ENCODE peak calls at places on chromosomes 1 and 21, in eight cellular contexts. S is cardiac muscle cell; P is cardiac fibroblast; L is AG04450; V is fibroblast of pulmonary artery; F is CD8-positive, alpha-beta T cell; N is colonic mucosa; A is bronchial epithelial cell. H is an unnamed sample.

GRCh38 chr1:247467008-247467572 is 9.2 kb upstream of the OR2B11 start:
- DNase-seq in F (no peak), A (no peak), P (no peak), S (no peak), L (no peak), V (no peak), N (no peak), H (no peak)

GRCh38 chr21:18608226-18608625 is 204.6 kb upstream of the TMPRSS15 start:
- DNase-seq in A (no peak), V (no peak), L (no peak), P (no peak), F (no peak), N (no peak), S (no peak), H (no peak)

GRCh38 chr1:71809085-71809484 is 473.3 kb downstream of the NEGR1 start:
- DNase-seq in L (no peak), A (no peak), N (no peak), P (no peak), S (no peak), F (no peak), V (no peak), H (no peak)

GRCh38 chr21:29359718-29360117 is 61.0 kb downstream of the BACH1 start:
- DNase-seq in V (no peak), L (no peak), N (no peak), A (peak), S (no peak), P (peak), F (no peak), H (no peak)

GRCh38 chr1:91778964-91779363 is 107.0 kb downstream of the TGFBR3 start:
- DNase-seq in P (no peak), V (no peak), S (no peak), N (no peak), L (no peak), A (no peak), F (no peak), H (no peak)

GRCh38 chr1:228021526-228022030 is 14.8 kb downstream of the WNT3A start:
- DNase-seq in V (no peak), N (no peak), S (no peak), F (no peak), A (peak), P (no peak), L (no peak), H (no peak)

GRCh38 chr1:162080472-162081015 is 11.1 kb downstream of the NOS1AP start:
- DNase-seq in P (no peak), A (no peak), V (no peak), S (no peak), F (no peak), L (no peak), N (no peak), H (no peak)

GRCh38 chr1:64663654-64664053 is 81.2 kb upstream of the RAVER2 start:
- DNase-seq in N (no peak), V (no peak), P (peak), S (no peak), F (no peak), A (no peak), L (no peak), H (no peak)

GRCh38 chr1:33377013-33377412 is 53.9 kb downstream of the PHC2 start:
- DNase-seq in N (no peak), L (no peak), V (no peak), S (no peak), A (peak), P (no peak), F (no peak), H (no peak)

GRCh38 chr1:15765495-15766194 is 7.0 kb downstream of the FBLIM1 start:
- DNase-seq in L (peak), S (peak), V (peak), N (no peak), A (peak), F (no peak), P (peak), H (no peak)

GRCh38 chr1:243916160-243916559 is 66.1 kb upstream of the AKT3 start:
- DNase-seq in N (no peak), S (peak), F (no peak), V (peak), A (peak), L (no peak), P (peak), H (no peak)

GRCh38 chr1:186112280-186112679 is 262.8 kb downstream of the TPR start:
- DNase-seq in L (no peak), F (no peak), N (no peak), A (peak), S (no peak), V (no peak), P (no peak), H (no peak)

GRCh38 chr1:201310986-201311355 is 27.7 kb downstream of the PKP1 start:
- DNase-seq in P (no peak), V (no peak), S (no peak), A (peak), F (no peak), N (peak), L (no peak), H (no peak)

GRCh38 chr1:200191993-200192392 is 164.5 kb downstream of the NR5A2 start:
- DNase-seq in N (no peak), F (no peak), S (no peak), A (no peak), P (no peak), V (no peak), L (no peak), H (no peak)

GRCh38 chr21:29332461-29333354 is 34.0 kb downstream of the BACH1 start:
- DNase-seq in V (peak), N (no peak), F (no peak), A (peak), S (peak), P (peak), L (no peak), H (no peak)

GRCh38 chr1:67532452-67533216 is 102.4 kb upstream of the SERBP1 start:
- DNase-seq in N (peak), S (peak), P (peak), F (no peak), A (peak), L (peak), V (peak), H (peak)

GRCh38 chr1:53311104-53311908 is 16.6 kb downstream of the LRP8 start:
- DNase-seq in A (no peak), V (no peak), L (no peak), P (no peak), F (no peak), N (no peak), S (no peak), H (no peak)

GRCh38 chr1:38119000-38119399 is 72.4 kb upstream of the POU3F1 start:
- DNase-seq in L (no peak), S (no peak), N (no peak), F (no peak), V (no peak), P (no peak), A (no peak), H (no peak)

GRCh38 chr21:27840273-27840672 is 873.4 kb upstream of the ADAMTS5 start:
- DNase-seq in N (no peak), A (no peak), L (no peak), F (no peak), P (no peak), S (no peak), V (no peak), H (no peak)

GRCh38 chr1:32701951-32702598 is 495 bp downstream of the SYNC start:
- DNase-seq in F (no peak), P (no peak), L (no peak), A (peak), V (no peak), S (peak), N (peak), H (no peak)

GRCh38 chr21:34796518-34797201 is 127.9 kb downstream of the CLIC6 start:
- DNase-seq in F (no peak), V (no peak), P (no peak), N (peak), L (no peak), A (peak), S (no peak), H (no peak)

GRCh38 chr1:5391725-5392124 is 600.5 kb downstream of the NPHP4 start:
- DNase-seq in F (no peak), V (no peak), N (no peak), P (no peak), S (no peak), A (no peak), L (no peak), H (no peak)

GRCh38 chr1:89952021-89952995 is 42.6 kb upstream of the ZNF326 start:
- DNase-seq in P (peak), S (peak), A (no peak), N (no peak), F (no peak), V (peak), L (no peak), H (no peak)

GRCh38 chr1:32540589-32540988 is 1.4 kb downstream of the ZBTB8A start:
- DNase-seq in L (no peak), F (no peak), V (no peak), A (no peak), N (no peak), S (no peak), P (peak), H (no peak)

GRCh38 chr1:64650411-64650810 is 94.5 kb upstream of the RAVER2 start:
- DNase-seq in S (no peak), F (no peak), P (no peak), V (no peak), L (no peak), A (no peak), N (no peak), H (no peak)

GRCh38 chr1:8980656-8981055 is 35.0 kb downstream of the CA6 start:
- DNase-seq in F (no peak), S (no peak), N (no peak), L (no peak), V (no peak), A (no peak), P (no peak), H (no peak)

GRCh38 chr1:113391643-113392271 is 1.4 kb downstream of the MAGI3 start:
- DNase-seq in L (no peak), F (peak), N (peak), A (peak), S (no peak), P (no peak), V (no peak), H (no peak)

GRCh38 chr1:203742446-203742845 is 22.5 kb upstream of the LAX1 start:
- DNase-seq in P (peak), S (no peak), L (no peak), N (no peak), A (no peak), F (no peak), V (no peak), H (no peak)

GRCh38 chr1:177873238-177873637 is 96.6 kb downstream of the SEC16B start:
- DNase-seq in S (peak), L (peak), V (peak), A (peak), P (peak), F (no peak), N (no peak), H (peak)

GRCh38 chr1:14531519-14531918 is 67.0 kb upstream of the KAZN start:
- DNase-seq in S (no peak), V (no peak), F (no peak), P (no peak), A (no peak), L (no peak), N (no peak), H (no peak)

GRCh38 chr1:3864884-3865283 is 7.6 kb downstream of the DFFB start:
- DNase-seq in N (no peak), V (no peak), A (peak), S (no peak), P (no peak), F (no peak), L (no peak), H (no peak)

GRCh38 chr1:156860113-156860638 is 489 bp upstream of the NTRK1 start:
- DNase-seq in L (no peak), S (peak), A (no peak), V (peak), N (peak), P (peak), F (peak), H (no peak)

GRCh38 chr1:6459850-6460265 is 6.1 kb downstream of the TNFRSF25 start:
- DNase-seq in P (no peak), A (no peak), L (no peak), V (no peak), F (peak), S (no peak), N (peak), H (no peak)

GRCh38 chr1:117607471-117607870 is 1.6 kb downstream of the TENT5C start:
- DNase-seq in P (no peak), S (no peak), A (peak), F (peak), N (peak), V (no peak), L (no peak), H (no peak)

GRCh38 chr1:235093013-235093618 is 35.5 kb downstream of the TOMM20 start:
- DNase-seq in N (peak), V (peak), P (peak), F (no peak), L (no peak), S (peak), A (peak), H (no peak)

DNA sequence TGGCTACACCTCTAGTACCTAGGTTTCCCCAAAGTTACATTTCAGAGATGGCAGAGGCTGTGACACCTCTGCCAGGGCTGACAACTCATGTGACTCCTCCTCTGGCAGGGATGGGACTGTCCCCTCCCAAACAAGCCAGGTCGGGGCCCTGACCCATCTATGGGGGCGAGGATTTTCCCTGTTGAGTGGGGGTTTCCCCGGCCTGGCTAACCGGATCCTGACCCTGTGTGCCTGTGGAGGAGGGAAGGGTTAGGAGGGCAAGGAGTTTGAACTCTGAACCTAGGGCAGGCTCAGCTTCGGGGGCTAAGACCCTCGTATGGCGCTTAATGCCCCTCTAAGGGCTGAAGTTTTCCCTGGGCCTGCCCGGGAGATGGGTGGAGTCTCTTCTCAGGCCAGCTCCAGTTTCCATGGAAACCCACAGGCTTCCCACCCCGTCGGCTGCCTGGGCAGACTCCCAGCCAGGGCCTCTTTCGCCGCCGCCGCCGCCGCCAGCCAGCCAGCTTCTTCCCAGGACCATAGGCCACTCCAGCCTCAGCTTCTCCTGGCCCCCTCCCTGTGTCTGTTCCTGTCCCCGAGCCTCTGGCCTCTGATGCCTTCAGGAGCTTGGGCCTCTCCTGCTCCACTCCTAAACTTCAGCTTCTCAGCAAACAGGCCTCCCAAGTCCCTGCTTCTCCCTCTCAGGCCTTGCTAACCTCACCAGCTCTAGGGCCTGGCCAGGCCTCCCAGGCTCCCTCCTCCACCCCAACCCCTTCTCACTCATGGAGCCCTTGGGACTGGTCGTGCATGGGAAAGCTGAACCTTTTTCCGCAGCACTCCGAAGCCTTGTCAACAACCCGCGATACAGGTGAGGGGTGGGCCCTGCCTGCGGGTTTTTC is at the start of gene BTBD19:
- DNase-seq in L (peak), P (peak), V (peak), N (peak), S (peak), F (no peak), A (no peak), H (peak)
- H3K4me3 ChIP-seq in L (peak), P (peak), V (peak), N (peak), S (no peak), F (peak), A (no peak), H (peak)

DNA sequence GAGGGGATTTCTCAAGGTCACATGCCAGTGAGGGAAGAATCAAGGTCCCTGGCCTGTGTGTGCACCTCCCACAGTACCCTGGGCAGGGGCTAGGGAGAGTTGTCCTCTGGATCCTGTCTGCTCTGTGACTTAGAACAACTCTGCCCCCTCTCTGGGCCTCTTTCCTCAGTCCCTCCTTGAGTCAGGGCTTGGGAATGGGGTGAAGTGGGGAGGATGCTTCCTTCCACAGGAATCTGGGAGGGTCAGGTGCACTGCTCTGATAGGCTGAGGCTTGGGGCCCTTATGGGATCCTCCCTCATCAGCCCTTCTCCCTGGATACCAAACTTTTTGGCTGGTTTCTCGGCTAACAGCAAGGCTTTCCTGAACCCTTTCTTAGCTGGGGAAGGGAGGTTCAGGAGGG is 2.5 kb downstream of the TRNP1 start:
- DNase-seq in F (no peak), N (no peak), L (no peak), V (peak), A (peak), S (peak), P (peak), H (no peak)
- H3K4me3 ChIP-seq in F (no peak), N (no peak), L (peak), V (peak), A (no peak), S (no peak), P (peak), H (peak)

GRCh38 chr1:17845583-17845982 is 90.5 kb downstream of the ACTL8 start:
- DNase-seq in S (no peak), N (no peak), V (no peak), P (no peak), F (no peak), L (no peak), A (no peak), H (no peak)

GRCh38 chr1:17853241-17853640 is 98.1 kb downstream of the ACTL8 start:
- DNase-seq in V (no peak), F (no peak), A (no peak), L (no peak), P (no peak), S (no peak), N (no peak), H (no peak)

GRCh38 chr1:17852383-17852782 is 97.2 kb downstream of the ACTL8 start:
- DNase-seq in L (no peak), P (no peak), A (no peak), V (no peak), N (no peak), F (no peak), S (no peak), H (no peak)

GRCh38 chr1:17849216-17849615 is 94.1 kb downstream of the ACTL8 start:
- DNase-seq in P (peak), A (no peak), S (peak), N (no peak), F (no peak), V (no peak), L (no peak), H (no peak)

GRCh38 chr1:17851075-17851474 is 95.9 kb downstream of the ACTL8 start:
- DNase-seq in N (no peak), P (no peak), V (no peak), S (no peak), L (no peak), F (no peak), A (no peak), H (no peak)
- H3K4me3 ChIP-seq in N (no peak), P (no peak), V (no peak), S (no peak), L (no peak), F (no peak), A (no peak), H (no peak)

DNA sequence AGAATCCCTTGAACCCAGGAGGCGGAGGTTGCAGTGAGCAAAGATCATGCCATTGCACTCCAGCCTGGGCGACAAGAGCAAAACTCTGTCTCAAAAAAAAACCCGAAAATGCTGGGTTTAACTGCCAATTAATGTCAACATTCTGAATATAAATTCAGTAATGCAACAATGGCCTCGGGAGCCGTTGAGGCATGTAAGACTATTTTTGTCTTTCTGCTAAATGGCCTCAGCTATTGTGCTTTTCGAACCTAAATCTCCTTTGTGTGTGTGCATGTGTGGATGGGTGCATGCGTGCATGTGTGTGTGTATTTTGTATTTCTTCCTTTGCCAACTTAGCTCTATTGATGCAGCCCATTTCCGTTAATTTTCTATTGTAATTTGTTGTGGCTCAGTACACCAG is 31.6 kb downstream of the CLIC4 start:
- DNase-seq in S (no peak), L (no peak), N (no peak), A (no peak), V (no peak), F (no peak), P (no peak), H (no peak)
- H3K4me3 ChIP-seq in S (no peak), L (no peak), N (no peak), A (no peak), V (no peak), F (no peak), P (no peak), H (no peak)

DNA sequence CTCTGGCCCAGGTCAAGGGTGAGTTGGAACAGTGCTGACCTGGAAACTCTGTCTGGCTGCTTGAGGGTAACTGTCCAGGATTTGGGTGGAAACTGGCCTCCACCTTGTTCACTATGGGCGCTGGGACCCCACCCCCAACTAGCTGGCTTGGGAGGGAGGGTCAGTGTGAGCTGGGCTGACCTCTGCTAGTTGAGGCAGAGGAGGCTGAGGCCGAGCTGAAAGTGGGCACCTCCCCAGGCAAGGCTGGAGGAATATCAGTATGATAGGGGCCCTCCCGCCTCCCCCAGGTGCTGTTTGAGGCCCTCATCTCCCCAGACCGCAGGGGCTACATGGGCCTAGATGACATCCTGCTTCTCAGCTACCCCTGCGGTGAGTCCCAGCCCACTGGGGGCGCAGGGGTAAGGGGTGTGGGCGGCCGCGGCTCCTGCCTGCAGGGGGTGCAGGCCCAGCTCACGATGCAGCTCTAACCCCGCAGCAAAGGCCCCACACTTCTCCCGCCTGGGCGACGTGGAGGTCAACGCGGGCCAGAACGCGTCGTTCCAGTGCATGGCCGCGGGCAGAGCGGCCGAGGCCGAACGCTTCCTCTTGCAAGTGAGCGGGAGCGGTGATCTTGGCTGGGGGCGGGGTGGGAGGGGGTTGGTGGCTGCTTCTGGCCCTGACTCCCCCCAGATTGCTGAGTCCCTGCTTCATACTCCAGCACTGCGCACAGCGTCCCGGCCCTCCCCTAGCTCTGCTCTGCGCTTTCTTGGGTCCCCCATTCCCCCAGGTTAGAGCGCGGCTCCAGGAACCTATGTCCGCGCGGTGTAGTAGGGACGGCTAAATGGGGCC is 22.9 kb downstream of the PTPRU start:
- DNase-seq in S (peak), P (no peak), F (no peak), V (no peak), L (no peak), N (no peak), A (no peak), H (no peak)
- H3K4me3 ChIP-seq in S (peak), P (peak), F (no peak), V (peak), L (peak), N (peak), A (peak), H (peak)